ENCODE peak calls at places on chromosomes 2 and 18, in four cellular contexts. K, V, U and A are unnamed samples.
A peak's percentile ranks its signal among the peaks of the same experiment; 100 is the strongest.

GRCh38 chr18:3454365-3455089 is 4.6 kb downstream of the TGIF1 start:
- DNase-seq in K (no peak), V (no peak), U (peak; percentile 76), A (no peak)

GRCh38 chr18:63109789-63110188 is 209.8 kb downstream of the BCL2 start:
- DNase-seq in K (no peak), V (no peak), U (no peak), A (no peak)

GRCh38 chr2:20190862-20191713 is 33.8 kb downstream of the SDC1 start:
- DNase-seq in K (peak; percentile 61), V (no peak), U (peak; percentile 43), A (no peak)

GRCh38 chr2:71938659-71939587 is 208.7 kb downstream of the CYP26B1 start:
- DNase-seq in K (no peak), V (no peak), U (no peak), A (no peak)

GRCh38 chr2:205654878-205655601 is 27.3 kb upstream of the NRP2 start:
- DNase-seq in K (no peak), V (no peak), U (peak; percentile 57), A (no peak)

GRCh38 chr2:221514305-221515040 is 57.6 kb downstream of the EPHA4 start:
- DNase-seq in K (no peak), V (no peak), U (peak; percentile 52), A (no peak)

GRCh38 chr2:169798397-169798717 is 314 bp upstream of the SSB start:
- DNase-seq in K (no peak), V (no peak), U (no peak), A (no peak)

GRCh38 chr2:206790311-206790935 is 25.0 kb downstream of the FASTKD2 start:
- DNase-seq in K (no peak), V (no peak), U (no peak), A (no peak)

GRCh38 chr18:59801576-59801975 is 98.2 kb upstream of the PMAIP1 start:
- DNase-seq in K (no peak), V (no peak), U (no peak), A (no peak)

GRCh38 chr18:79882522-79883241 is 68.8 kb downstream of the SLC66A2 start:
- DNase-seq in K (no peak), V (no peak), U (no peak), A (no peak)

GRCh38 chr2:69565431-69565839 is 78.1 kb downstream of the AAK1 start:
- DNase-seq in K (peak; percentile 50), V (peak; percentile 44), U (peak; percentile 46), A (no peak)

GRCh38 chr2:174587607-174588006 is 10.0 kb downstream of the WIPF1 start:
- DNase-seq in K (no peak), V (no peak), U (no peak), A (no peak)

GRCh38 chr2:223941579-223942277 is 3.4 kb downstream of the WDFY1 start:
- DNase-seq in K (no peak), V (no peak), U (peak; percentile 82), A (no peak)

GRCh38 chr2:25165992-25166618 is 2.3 kb downstream of the POMC start:
- DNase-seq in K (peak; percentile 26), V (no peak), U (peak; percentile 53), A (no peak)

GRCh38 chr18:40058811-40059570 is 1896.0 kb upstream of the PIK3C3 start:
- DNase-seq in K (no peak), V (no peak), U (no peak), A (no peak)

GRCh38 chr2:191176305-191176704 is 25.5 kb upstream of the STAT4 start:
- DNase-seq in K (no peak), V (no peak), U (no peak), A (no peak)

GRCh38 chr2:239378021-239378917 is 22.6 kb downstream of the HDAC4 start:
- DNase-seq in K (no peak), V (peak; percentile 19), U (no peak), A (no peak)

GRCh38 chr2:239381709-239382134 is 19.1 kb downstream of the HDAC4 start:
- DNase-seq in K (no peak), V (peak; percentile 4), U (no peak), A (no peak)

GRCh38 chr2:239380831-239381708 is 19.8 kb downstream of the HDAC4 start:
- DNase-seq in K (no peak), V (peak; percentile 13), U (no peak), A (no peak)

GRCh38 chr2:239378918-239379640 is 21.7 kb downstream of the HDAC4 start:
- DNase-seq in K (no peak), V (peak; percentile 21), U (no peak), A (no peak)

DNA sequence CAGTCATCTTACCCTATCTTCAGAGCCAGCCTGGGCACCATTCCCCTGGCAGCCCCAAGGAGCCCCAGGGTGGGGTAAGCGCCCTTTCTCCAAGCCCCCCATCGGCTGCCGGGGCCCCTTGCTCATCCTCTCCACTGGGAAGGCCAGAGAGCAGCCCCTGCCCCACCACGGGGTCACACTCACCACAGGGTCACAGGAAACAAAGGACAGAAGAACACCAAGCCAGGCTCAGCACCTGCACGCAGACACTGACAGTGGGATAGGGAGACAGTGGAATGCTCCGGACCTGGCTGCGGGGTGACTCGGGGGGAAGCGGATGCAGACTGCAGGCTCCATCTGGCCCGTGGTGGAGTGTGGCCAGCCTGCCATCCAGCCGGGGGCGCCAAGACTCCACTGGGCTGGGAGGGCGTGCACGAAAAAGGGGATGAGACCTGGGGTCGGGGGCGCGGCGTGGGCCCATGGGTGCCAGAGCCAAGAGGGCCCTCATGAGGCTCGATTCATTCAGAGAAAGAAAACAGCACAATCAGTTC is 21.1 kb downstream of the HDAC4 start:
- DNase-seq in K (no peak), V (peak; percentile 19), U (no peak), A (no peak)
- TF ChIP-seq CTCF in K (no peak), V (no peak), U (peak; percentile 41), A (no peak)

DNA sequence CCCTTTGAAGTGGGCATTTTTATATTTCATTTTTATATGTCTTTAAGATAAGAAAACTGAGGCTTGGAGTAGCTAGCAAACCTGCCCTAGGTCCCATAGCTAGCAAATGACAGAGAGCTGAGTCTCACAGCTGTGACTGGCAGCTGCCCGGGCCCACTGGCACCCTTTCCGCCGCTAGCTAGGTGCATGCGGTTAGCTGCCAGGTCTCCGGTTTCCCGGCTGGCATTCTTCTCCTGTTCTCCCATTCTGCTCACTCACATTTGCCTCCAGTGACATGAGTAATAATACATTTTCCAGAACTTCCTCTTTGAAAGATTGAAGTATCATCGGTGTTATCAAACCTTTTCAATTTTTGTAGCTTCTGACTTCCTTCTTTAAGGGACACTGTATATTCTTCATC is 38.7 kb downstream of the MTCL1 start:
- DNase-seq in K (no peak), V (no peak), U (no peak), A (no peak)
- H3K27ac ChIP-seq in K (peak overlapping the region; percentile 63), V (no peak overlapping the region), U (no peak overlapping the region), A (no peak overlapping the region)

GRCh38 chr2:236767951-236768350 is 198.3 kb downstream of the ACKR3 start:
- DNase-seq in K (no peak), V (no peak), U (no peak), A (no peak)

GRCh38 chr2:236764716-236765115 is 195.1 kb downstream of the ACKR3 start:
- DNase-seq in K (no peak), V (no peak), U (no peak), A (no peak)

GRCh38 chr2:236768393-236769140 is 198.9 kb downstream of the ACKR3 start:
- DNase-seq in K (no peak), V (no peak), U (peak; percentile 17), A (no peak)

GRCh38 chr2:236765475-236765874 is 195.8 kb downstream of the ACKR3 start:
- DNase-seq in K (no peak), V (no peak), U (no peak), A (no peak)

GRCh38 chr2:236766850-236767249 is 197.2 kb downstream of the ACKR3 start:
- DNase-seq in K (no peak), V (no peak), U (no peak), A (no peak)
- H3K4me1 ChIP-seq in K (peaks cover 21% of the 10 kb centered on the region), V (peaks cover 2% of the 10 kb centered on the region), U (peaks cover 25% of the 10 kb centered on the region), A (no peaks in the 10 kb centered on the region)

GRCh38 chr2:225670111-225670974 is 270.8 kb downstream of the NYAP2 start:
- DNase-seq in K (peak; percentile 16), V (no peak), U (peak; percentile 59), A (no peak)
- TF ChIP-seq CTCF in K (peak; percentile 82), V (peak; percentile 46), U (peak; percentile 73), A (peak; percentile 47)